ENCODE peak calls at places on chromosome 2, in nine cellular contexts. One of them, this sample, is unnamed.

GRCh38 chr2:8673381-8673780 is 8.5 kb upstream of the ID2 start:
- DNase-seq in lung microvascular endothelial cell: no peak
- DNase-seq in amygdala: no peak
- DNase-seq in HuH-7.5: no peak
- DNase-seq in KBM-7: no peak
- DNase-seq in activated T-cell treated with anti-CD3 and anti-CD28 coated beads, Interleukin-2, amount 50 U/mL, for 72 hours: no peak
- DNase-seq in HTR-8/SVneo: no peak
- DNase-seq in astrocyte of the spinal cord: no peak
- DNase-seq in left lobe of liver: no peak
- DNase-seq in this sample: no peak

GRCh38 chr2:164992818-164993217 is 37.5 kb upstream of the SLC38A11 start:
- DNase-seq in amygdala: no peak
- DNase-seq in left lobe of liver: no peak
- DNase-seq in astrocyte of the spinal cord: peak; percentile 86
- DNase-seq in KBM-7: peak; percentile 50
- DNase-seq in lung microvascular endothelial cell: peak; percentile 83
- DNase-seq in HTR-8/SVneo: peak; percentile 12
- DNase-seq in HuH-7.5: no peak
- DNase-seq in activated T-cell treated with anti-CD3 and anti-CD28 coated beads, Interleukin-2, amount 50 U/mL, for 72 hours: peak; percentile 37
- DNase-seq in this sample: peak; percentile 24

GRCh38 chr2:112273349-112273748 is 2.0 kb upstream of the ZC3H6 start:
- DNase-seq in amygdala: no peak
- DNase-seq in activated T-cell treated with anti-CD3 and anti-CD28 coated beads, Interleukin-2, amount 50 U/mL, for 72 hours: no peak
- DNase-seq in HuH-7.5: no peak
- DNase-seq in KBM-7: no peak
- DNase-seq in lung microvascular endothelial cell: no peak
- DNase-seq in astrocyte of the spinal cord: no peak
- DNase-seq in HTR-8/SVneo: no peak
- DNase-seq in left lobe of liver: no peak
- DNase-seq in this sample: no peak

GRCh38 chr2:210997373-210997772 is 441.0 kb downstream of the CPS1 start:
- DNase-seq in HuH-7.5: no peak
- DNase-seq in left lobe of liver: no peak
- DNase-seq in HTR-8/SVneo: no peak
- DNase-seq in KBM-7: no peak
- DNase-seq in lung microvascular endothelial cell: peak; percentile 20
- DNase-seq in activated T-cell treated with anti-CD3 and anti-CD28 coated beads, Interleukin-2, amount 50 U/mL, for 72 hours: no peak
- DNase-seq in amygdala: no peak
- DNase-seq in astrocyte of the spinal cord: peak; percentile 34
- DNase-seq in this sample: no peak

GRCh38 chr2:146927080-146927714 is 917.6 kb upstream of the ACVR2A start:
- DNase-seq in lung microvascular endothelial cell: peak; percentile 45
- DNase-seq in left lobe of liver: no peak
- DNase-seq in activated T-cell treated with anti-CD3 and anti-CD28 coated beads, Interleukin-2, amount 50 U/mL, for 72 hours: no peak
- DNase-seq in amygdala: peak; percentile 6
- DNase-seq in HTR-8/SVneo: peak; percentile 52
- DNase-seq in KBM-7: no peak
- DNase-seq in HuH-7.5: peak; percentile 10
- DNase-seq in astrocyte of the spinal cord: peak; percentile 69
- DNase-seq in this sample: no peak

GRCh38 chr2:11863103-11863502 is 116.7 kb downstream of the LPIN1 start:
- DNase-seq in HuH-7.5: no peak
- DNase-seq in HTR-8/SVneo: no peak
- DNase-seq in activated T-cell treated with anti-CD3 and anti-CD28 coated beads, Interleukin-2, amount 50 U/mL, for 72 hours: peak; percentile 12
- DNase-seq in lung microvascular endothelial cell: no peak
- DNase-seq in KBM-7: no peak
- DNase-seq in astrocyte of the spinal cord: no peak
- DNase-seq in left lobe of liver: no peak
- DNase-seq in amygdala: no peak
- DNase-seq in this sample: no peak

GRCh38 chr2:16625759-16626158 is 39.9 kb downstream of the CYRIA start:
- DNase-seq in astrocyte of the spinal cord: no peak
- DNase-seq in HuH-7.5: no peak
- DNase-seq in lung microvascular endothelial cell: no peak
- DNase-seq in HTR-8/SVneo: no peak
- DNase-seq in left lobe of liver: no peak
- DNase-seq in KBM-7: peak; percentile 88
- DNase-seq in activated T-cell treated with anti-CD3 and anti-CD28 coated beads, Interleukin-2, amount 50 U/mL, for 72 hours: no peak
- DNase-seq in amygdala: no peak
- DNase-seq in this sample: no peak

GRCh38 chr2:25371253-25372241 is 29.8 kb upstream of the DNMT3A start:
- DNase-seq in KBM-7: no peak
- DNase-seq in HTR-8/SVneo: no peak
- DNase-seq in HuH-7.5: no peak
- DNase-seq in left lobe of liver: peak; percentile 31
- DNase-seq in lung microvascular endothelial cell: no peak
- DNase-seq in amygdala: no peak
- DNase-seq in astrocyte of the spinal cord: no peak
- DNase-seq in activated T-cell treated with anti-CD3 and anti-CD28 coated beads, Interleukin-2, amount 50 U/mL, for 72 hours: no peak
- DNase-seq in this sample: no peak

GRCh38 chr2:234761910-234762309 is 189.9 kb upstream of the SH3BP4 start:
- DNase-seq in left lobe of liver: no peak
- DNase-seq in activated T-cell treated with anti-CD3 and anti-CD28 coated beads, Interleukin-2, amount 50 U/mL, for 72 hours: no peak
- DNase-seq in HuH-7.5: no peak
- DNase-seq in KBM-7: no peak
- DNase-seq in amygdala: no peak
- DNase-seq in astrocyte of the spinal cord: no peak
- DNase-seq in lung microvascular endothelial cell: no peak
- DNase-seq in HTR-8/SVneo: no peak
- DNase-seq in this sample: no peak

GRCh38 chr2:104849618-104850097 is 4.3 kb upstream of the POU3F3 start:
- DNase-seq in left lobe of liver: no peak
- DNase-seq in lung microvascular endothelial cell: peak; percentile 70
- DNase-seq in HTR-8/SVneo: peak; percentile 42
- DNase-seq in HuH-7.5: peak; percentile 68
- DNase-seq in astrocyte of the spinal cord: peak; percentile 83
- DNase-seq in activated T-cell treated with anti-CD3 and anti-CD28 coated beads, Interleukin-2, amount 50 U/mL, for 72 hours: peak; percentile 72
- DNase-seq in KBM-7: peak; percentile 85
- DNase-seq in amygdala: no peak
- DNase-seq in this sample: peak; percentile 58

GRCh38 chr2:132916219-132916618 is 246.2 kb upstream of the LYPD1 start:
- DNase-seq in left lobe of liver: no peak
- DNase-seq in HuH-7.5: no peak
- DNase-seq in lung microvascular endothelial cell: no peak
- DNase-seq in activated T-cell treated with anti-CD3 and anti-CD28 coated beads, Interleukin-2, amount 50 U/mL, for 72 hours: no peak
- DNase-seq in astrocyte of the spinal cord: no peak
- DNase-seq in KBM-7: no peak
- DNase-seq in amygdala: no peak
- DNase-seq in HTR-8/SVneo: no peak
- DNase-seq in this sample: no peak

This sample was measured in activated naive CD4-positive, alpha-beta T cell treated with anti-CD3 and anti-CD28 coated beads, Interleukin-2, amount 50 U/mL, for 16 hours.